ENCODE peak calls at places on chromosomes 12 and 14, in five cellular contexts. One of them, this sample, is unnamed. For H3K4me1, the result is how much of the 10 kb centered on the place peaks cover.

GRCh38 chr14:76995279-76996035 is 33.1 kb downstream of the IRF2BPL start:
- DNase-seq in mesendoderm: no peak
- DNase-seq in IMR-90: no peak
- DNase-seq in neuronal stem cell: no peak
- DNase-seq in H1: no peak
- DNase-seq in this sample: no peak

GRCh38 chr14:20989787-20990600 is at the start of gene METTL17:
- DNase-seq in mesendoderm: peak
- DNase-seq in IMR-90: peak
- DNase-seq in neuronal stem cell: peak
- DNase-seq in H1: peak
- DNase-seq in this sample: peak

GRCh38 chr14:78595797-78596196 is 425.6 kb downstream of the NRXN3 start:
- DNase-seq in mesendoderm: peak
- DNase-seq in IMR-90: no peak
- DNase-seq in neuronal stem cell: peak
- DNase-seq in H1: no peak
- DNase-seq in this sample: no peak

GRCh38 chr14:66045572-66046021 is 440.6 kb upstream of the CCDC196 start:
- DNase-seq in mesendoderm: peak
- DNase-seq in IMR-90: no peak
- DNase-seq in neuronal stem cell: no peak
- DNase-seq in H1: no peak
- DNase-seq in this sample: peak

GRCh38 chr14:101593411-101594181 is 32.3 kb downstream of the DIO3 start:
- DNase-seq in mesendoderm: no peak
- DNase-seq in IMR-90: no peak
- DNase-seq in neuronal stem cell: no peak
- DNase-seq in H1: no peak
- DNase-seq in this sample: no peak

GRCh38 chr12:92136883-92137582 is 8.6 kb downstream of the BTG1 start:
- DNase-seq in mesendoderm: no peak
- DNase-seq in IMR-90: peak
- DNase-seq in neuronal stem cell: no peak
- DNase-seq in H1: no peak
- DNase-seq in this sample: peak

GRCh38 chr14:22870811-22871199 is 735 bp upstream of the LRP10 start:
- DNase-seq in mesendoderm: no peak
- DNase-seq in IMR-90: no peak
- DNase-seq in neuronal stem cell: no peak
- DNase-seq in H1: no peak
- DNase-seq in this sample: no peak

GRCh38 chr12:98644712-98645571 is at the start of the genes APAF1 and IKBIP:
- DNase-seq in mesendoderm: peak
- DNase-seq in IMR-90: peak
- DNase-seq in neuronal stem cell: peak
- DNase-seq in H1: peak
- DNase-seq in this sample: peak

GRCh38 chr14:99525699-99526080 is 44.5 kb downstream of the CCNK start:
- DNase-seq in mesendoderm: no peak
- DNase-seq in IMR-90: no peak
- DNase-seq in neuronal stem cell: no peak
- DNase-seq in H1: no peak
- DNase-seq in this sample: no peak

GRCh38 chr14:101796479-101796878 is 35.0 kb downstream of the PPP2R5C start:
- DNase-seq in mesendoderm: no peak
- DNase-seq in IMR-90: no peak
- DNase-seq in neuronal stem cell: no peak
- DNase-seq in H1: no peak
- DNase-seq in this sample: no peak

GRCh38 chr12:12791756-12792346 is 6.4 kb downstream of the APOLD1 start:
- DNase-seq in mesendoderm: no peak
- DNase-seq in IMR-90: peak
- DNase-seq in neuronal stem cell: no peak
- DNase-seq in H1: no peak
- DNase-seq in this sample: no peak

GRCh38 chr12:121092034-121092433 is 40.6 kb upstream of the P2RX7 start:
- DNase-seq in mesendoderm: no peak
- DNase-seq in IMR-90: no peak
- DNase-seq in neuronal stem cell: no peak
- DNase-seq in H1: no peak
- DNase-seq in this sample: no peak

GRCh38 chr12:121095544-121096198 is 37.0 kb upstream of the P2RX7 start:
- DNase-seq in mesendoderm: peak
- DNase-seq in IMR-90: peak
- DNase-seq in neuronal stem cell: peak
- DNase-seq in H1: no peak
- DNase-seq in this sample: peak

GRCh38 chr12:121096199-121096798 is 36.4 kb upstream of the P2RX7 start:
- DNase-seq in mesendoderm: no peak
- DNase-seq in IMR-90: no peak
- DNase-seq in neuronal stem cell: no peak
- DNase-seq in H1: no peak
- DNase-seq in this sample: no peak

GRCh38 chr12:121090576-121091125 is 42.0 kb upstream of the P2RX7 start:
- DNase-seq in mesendoderm: peak
- DNase-seq in IMR-90: no peak
- DNase-seq in neuronal stem cell: no peak
- DNase-seq in H1: no peak
- DNase-seq in this sample: no peak

DNA sequence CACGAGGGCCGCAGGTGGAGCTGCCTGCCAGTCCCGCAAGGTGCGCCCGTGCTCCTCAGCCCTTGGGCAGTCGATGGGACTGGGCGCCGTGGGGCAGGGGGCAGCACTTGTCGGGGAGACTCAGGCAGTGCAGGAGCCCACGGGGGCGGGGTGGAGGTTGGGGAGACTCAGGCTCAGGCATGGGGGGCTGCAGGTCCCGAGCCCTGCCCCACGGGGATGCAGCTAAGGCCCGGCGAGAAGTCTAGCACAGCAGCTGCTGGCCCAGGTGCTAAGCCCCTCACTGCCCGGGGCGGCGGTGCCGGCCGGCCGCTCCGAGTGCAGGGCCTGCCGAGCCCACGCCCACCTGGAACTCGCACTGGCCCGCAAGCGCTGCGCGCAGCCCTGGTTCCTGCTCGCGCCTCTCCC is 39.2 kb upstream of the P2RX7 start:
- DNase-seq in mesendoderm: no peak
- DNase-seq in IMR-90: no peak
- DNase-seq in neuronal stem cell: no peak
- DNase-seq in H1: no peak
- DNase-seq in this sample: no peak
- H3K4me1 ChIP-seq in mesendoderm: under half
- H3K4me1 ChIP-seq in IMR-90: under half
- H3K4me1 ChIP-seq in neuronal stem cell: under half
- H3K4me1 ChIP-seq in H1: under half
- H3K4me1 ChIP-seq in this sample: under half

GRCh38 chr14:54593860-54594259 is 26.9 kb downstream of the SAMD4A start:
- DNase-seq in mesendoderm: no peak
- DNase-seq in IMR-90: peak
- DNase-seq in neuronal stem cell: no peak
- DNase-seq in H1: no peak
- DNase-seq in this sample: peak

GRCh38 chr14:54590481-54590880 is 23.6 kb downstream of the SAMD4A start:
- DNase-seq in mesendoderm: no peak
- DNase-seq in IMR-90: no peak
- DNase-seq in neuronal stem cell: no peak
- DNase-seq in H1: no peak
- DNase-seq in this sample: no peak

GRCh38 chr14:54589076-54589475 is 22.1 kb downstream of the SAMD4A start:
- DNase-seq in mesendoderm: no peak
- DNase-seq in IMR-90: peak
- DNase-seq in neuronal stem cell: no peak
- DNase-seq in H1: no peak
- DNase-seq in this sample: peak

GRCh38 chr14:54591461-54592245 is 24.7 kb downstream of the SAMD4A start:
- DNase-seq in mesendoderm: no peak
- DNase-seq in IMR-90: no peak
- DNase-seq in neuronal stem cell: no peak
- DNase-seq in H1: no peak
- DNase-seq in this sample: no peak

GRCh38 chr14:54589843-54590242 is 22.9 kb downstream of the SAMD4A start:
- DNase-seq in mesendoderm: no peak
- DNase-seq in IMR-90: no peak
- DNase-seq in neuronal stem cell: no peak
- DNase-seq in H1: no peak
- DNase-seq in this sample: peak
- H3K18ac ChIP-seq in mesendoderm: no peak
- H3K18ac ChIP-seq in IMR-90: no peak
- H3K18ac ChIP-seq in neuronal stem cell: no peak
- H3K18ac ChIP-seq in H1: no peak
- H3K18ac ChIP-seq in this sample: no peak

GRCh38 chr12:94561943-94562411 is 88.4 kb downstream of the TMCC3 start:
- DNase-seq in mesendoderm: no peak
- DNase-seq in IMR-90: no peak
- DNase-seq in neuronal stem cell: no peak
- DNase-seq in H1: no peak
- DNase-seq in this sample: no peak

GRCh38 chr12:94563261-94563660 is 87.1 kb downstream of the TMCC3 start:
- DNase-seq in mesendoderm: no peak
- DNase-seq in IMR-90: no peak
- DNase-seq in neuronal stem cell: no peak
- DNase-seq in H1: no peak
- DNase-seq in this sample: no peak

GRCh38 chr12:94557896-94558295 is 92.5 kb downstream of the TMCC3 start:
- DNase-seq in mesendoderm: no peak
- DNase-seq in IMR-90: no peak
- DNase-seq in neuronal stem cell: no peak
- DNase-seq in H1: no peak
- DNase-seq in this sample: no peak

GRCh38 chr12:94558612-94559011 is 91.7 kb downstream of the TMCC3 start:
- DNase-seq in mesendoderm: no peak
- DNase-seq in IMR-90: no peak
- DNase-seq in neuronal stem cell: no peak
- DNase-seq in H1: no peak
- DNase-seq in this sample: no peak

DNA sequence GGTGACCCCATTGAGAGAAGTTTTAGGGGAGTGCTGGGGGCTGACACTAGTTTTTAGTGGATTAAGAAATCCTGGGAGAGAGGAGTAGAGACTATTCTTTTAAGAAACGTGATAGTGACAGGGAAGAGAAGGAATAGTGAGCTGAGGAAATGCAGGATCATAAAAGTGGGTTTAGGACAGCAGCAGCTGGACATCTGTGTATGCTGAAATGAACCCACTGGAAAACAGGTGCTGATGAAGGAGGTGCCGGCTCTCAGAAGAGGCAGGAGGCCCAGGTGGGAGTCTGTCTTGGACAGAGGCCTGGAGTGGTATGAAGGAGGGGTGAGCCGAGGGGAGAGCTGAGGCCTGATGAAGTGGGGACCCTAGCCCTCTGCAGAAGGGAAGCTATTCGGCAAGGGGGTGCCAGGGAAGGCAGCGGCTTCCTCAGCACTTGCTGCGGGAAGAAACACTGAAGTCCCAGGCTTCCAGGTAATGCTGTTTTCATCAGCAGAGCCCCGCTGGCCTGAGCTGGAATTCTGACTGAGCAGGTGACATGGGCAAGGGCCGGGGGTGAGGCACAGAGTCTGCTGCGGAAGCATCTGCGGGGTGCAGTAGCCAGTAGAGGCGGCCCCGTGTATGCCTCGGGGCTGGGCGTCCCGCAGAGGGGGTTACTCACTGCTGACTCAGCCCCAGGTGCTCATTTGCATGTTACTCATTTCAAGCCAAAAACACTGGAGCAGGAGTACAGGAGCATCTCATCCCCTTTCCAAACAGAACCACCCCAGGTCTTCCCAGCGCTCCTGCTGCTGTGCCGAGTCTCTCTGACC is 89.7 kb downstream of the TMCC3 start:
- DNase-seq in mesendoderm: peak
- DNase-seq in IMR-90: peak
- DNase-seq in neuronal stem cell: no peak
- DNase-seq in H1: peak
- DNase-seq in this sample: no peak
- H2BK15ac ChIP-seq in mesendoderm: no peak
- H2BK15ac ChIP-seq in IMR-90: no peak
- H2BK15ac ChIP-seq in neuronal stem cell: peak
- H2BK15ac ChIP-seq in H1: peak
- H2BK15ac ChIP-seq in this sample: no peak

GRCh38 chr12:27292718-27293117 is 39.9 kb upstream of the BMAL2 start:
- DNase-seq in mesendoderm: no peak
- DNase-seq in IMR-90: no peak
- DNase-seq in neuronal stem cell: no peak
- DNase-seq in H1: no peak
- DNase-seq in this sample: no peak

GRCh38 chr12:27291862-27292261 is 40.8 kb upstream of the BMAL2 start:
- DNase-seq in mesendoderm: no peak
- DNase-seq in IMR-90: no peak
- DNase-seq in neuronal stem cell: no peak
- DNase-seq in H1: no peak
- DNase-seq in this sample: no peak

GRCh38 chr12:27285395-27285794 is 41.3 kb downstream of the STK38L start:
- DNase-seq in mesendoderm: no peak
- DNase-seq in IMR-90: peak
- DNase-seq in neuronal stem cell: no peak
- DNase-seq in H1: no peak
- DNase-seq in this sample: peak

GRCh38 chr12:27290501-27291168 is 42.0 kb upstream of the BMAL2 start:
- DNase-seq in mesendoderm: no peak
- DNase-seq in IMR-90: no peak
- DNase-seq in neuronal stem cell: no peak
- DNase-seq in H1: no peak
- DNase-seq in this sample: no peak

DNA sequence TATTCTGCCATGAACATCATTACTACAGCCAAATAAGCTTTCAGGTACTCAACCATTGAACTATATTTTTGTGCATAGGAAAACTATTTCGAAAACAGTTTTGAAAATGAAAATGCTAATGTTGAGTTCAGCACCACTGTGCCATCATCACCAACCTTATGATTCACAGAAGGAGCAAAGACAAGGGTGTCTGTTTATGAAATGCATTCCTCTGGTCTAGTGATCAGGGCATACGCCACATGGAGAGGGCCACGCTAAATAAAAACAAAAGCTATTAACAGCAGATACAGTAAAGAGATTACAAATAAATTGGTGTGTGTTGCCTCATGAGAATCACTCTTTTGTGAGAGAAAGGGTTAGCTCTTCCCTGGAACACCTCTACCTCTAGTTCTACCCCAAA is 43.2 kb upstream of the BMAL2 start:
- DNase-seq in mesendoderm: no peak
- DNase-seq in IMR-90: peak
- DNase-seq in neuronal stem cell: no peak
- DNase-seq in H1: no peak
- DNase-seq in this sample: peak
- H3K4me1 ChIP-seq in mesendoderm: under half
- H3K4me1 ChIP-seq in IMR-90: under half
- H3K4me1 ChIP-seq in neuronal stem cell: under half
- H3K4me1 ChIP-seq in H1: under half
- H3K4me1 ChIP-seq in this sample: under half